ENCODE peak calls at places on chromosomes 3 and 15, in six cellular contexts. P is spleen, L is NT2/D1, U is HFF-Myc, B is endodermal cell, O is pancreas. S is an unnamed sample.

GRCh38 chr3:31802981-31803380 is 178.1 kb downstream of the OSBPL10 start:
- DNase-seq in P (no peak), L (no peak), U (no peak), B (no peak), O (no peak), S (no peak)

GRCh38 chr15:69782809-69783208 is 314.9 kb downstream of the TLE3 start:
- DNase-seq in P (no peak), L (no peak), U (no peak), B (no peak), O (no peak), S (no peak)

GRCh38 chr15:90184786-90185704 is 16.1 kb upstream of the SEMA4B start:
- DNase-seq in P (peak), L (no peak), U (no peak), B (peak), O (peak), S (peak)

GRCh38 chr3:48598323-48599076 is 3.4 kb upstream of the COL7A1 start:
- DNase-seq in P (no peak), L (peak), U (peak), B (no peak), O (no peak), S (no peak)

GRCh38 chr3:157071744-157072525 is 88.0 kb downstream of the CCNL1 start:
- DNase-seq in P (no peak), L (no peak), U (no peak), B (no peak), O (no peak), S (no peak)

GRCh38 chr15:93200448-93201226 is 111.6 kb upstream of the RGMA start:
- DNase-seq in P (no peak), L (no peak), U (no peak), B (peak), O (no peak), S (no peak)

GRCh38 chr15:62618432-62618831 is 424.1 kb upstream of the TPM1 start:
- DNase-seq in P (no peak), L (no peak), U (peak), B (no peak), O (no peak), S (no peak)

GRCh38 chr3:4743371-4743770 is 235.9 kb upstream of the BHLHE40 start:
- DNase-seq in P (no peak), L (no peak), U (no peak), B (no peak), O (no peak), S (no peak)

GRCh38 chr3:139325551-139325950 is 18.3 kb upstream of the MRPS22 start:
- DNase-seq in P (no peak), L (no peak), U (no peak), B (peak), O (peak), S (no peak)

GRCh38 chr15:82313446-82313845 is 35.8 kb downstream of the GOLGA6L10 start:
- DNase-seq in P (peak), L (no peak), U (no peak), B (no peak), O (no peak), S (peak)

GRCh38 chr3:30954431-30954830 is 60.0 kb upstream of the GADL1 start:
- DNase-seq in P (no peak), L (no peak), U (no peak), B (no peak), O (no peak), S (no peak)

GRCh38 chr3:27596334-27596841 is 112.2 kb upstream of the SLC4A7 start:
- DNase-seq in P (no peak), L (no peak), U (no peak), B (no peak), O (no peak), S (no peak)

GRCh38 chr3:148319161-148319915 is 378.4 kb upstream of the AGTR1 start:
- DNase-seq in P (no peak), L (no peak), U (peak), B (no peak), O (no peak), S (no peak)

GRCh38 chr3:14410501-14411165 is 8.2 kb downstream of the SLC6A6 start:
- DNase-seq in P (peak), L (no peak), U (no peak), B (no peak), O (no peak), S (no peak)

GRCh38 chr15:77784361-77785292 is 151.9 kb upstream of the LINGO1 start:
- DNase-seq in P (no peak), L (peak), U (no peak), B (peak), O (no peak), S (no peak)

GRCh38 chr3:7630925-7631324 is 770.0 kb downstream of the GRM7 start:
- DNase-seq in P (no peak), L (no peak), U (no peak), B (no peak), O (no peak), S (peak)

GRCh38 chr3:181888234-181888633 is 176.5 kb downstream of the SOX2 start:
- DNase-seq in P (no peak), L (no peak), U (no peak), B (no peak), O (no peak), S (no peak)

GRCh38 chr15:36591534-36592411 is 12.3 kb downstream of the CDIN1 start:
- DNase-seq in P (no peak), L (no peak), U (no peak), B (no peak), O (no peak), S (no peak)

GRCh38 chr15:75731248-75732100 is 18.8 kb upstream of the CSPG4 start:
- DNase-seq in P (peak), L (no peak), U (no peak), B (peak), O (no peak), S (peak)

GRCh38 chr15:84643838-84644237 is 10.2 kb downstream of the WDR73 start:
- DNase-seq in P (no peak), L (no peak), U (no peak), B (no peak), O (no peak), S (no peak)

GRCh38 chr3:6807967-6808588 is 52.8 kb upstream of the GRM7 start:
- DNase-seq in P (no peak), L (no peak), U (no peak), B (no peak), O (no peak), S (no peak)

GRCh38 chr3:59444293-59444671 is 394.5 kb upstream of the CFAP20DC start:
- DNase-seq in P (no peak), L (no peak), U (no peak), B (no peak), O (no peak), S (no peak)

GRCh38 chr15:73125219-73125618 is 73.0 kb downstream of the NEO1 start:
- DNase-seq in P (no peak), L (no peak), U (no peak), B (no peak), O (no peak), S (no peak)

GRCh38 chr3:56119575-56120349 is 348.5 kb downstream of the ERC2 start:
- DNase-seq in P (no peak), L (no peak), U (no peak), B (no peak), O (no peak), S (no peak)

GRCh38 chr3:138136208-138136607 is 4.0 kb upstream of the A4GNT start:
- DNase-seq in P (no peak), L (no peak), U (no peak), B (no peak), O (no peak), S (no peak)

GRCh38 chr3:182212479-182213076 is 500.9 kb downstream of the SOX2 start:
- DNase-seq in P (no peak), L (peak), U (peak), B (peak), O (peak), S (no peak)

GRCh38 chr15:91857772-91858171 is 4.3 kb downstream of the SLCO3A1 start:
- DNase-seq in P (no peak), L (no peak), U (no peak), B (no peak), O (no peak), S (no peak)

GRCh38 chr3:133535971-133536634 is 37.4 kb upstream of the CDV3 start:
- DNase-seq in P (no peak), L (no peak), U (peak), B (no peak), O (peak), S (peak)

GRCh38 chr15:74027688-74028087 is 33.2 kb downstream of the PML start:
- DNase-seq in P (no peak), L (no peak), U (no peak), B (no peak), O (no peak), S (no peak)

GRCh38 chr3:191441687-191442086 is 19.3 kb upstream of the PYDC2 start:
- DNase-seq in P (no peak), L (no peak), U (no peak), B (no peak), O (no peak), S (no peak)

GRCh38 chr3:112811150-112811884 is 35.3 kb downstream of the CD200R1L start:
- DNase-seq in P (no peak), L (no peak), U (peak), B (no peak), O (no peak), S (no peak)

GRCh38 chr3:183213941-183214612 is 39.0 kb upstream of the B3GNT5 start:
- DNase-seq in P (no peak), L (no peak), U (no peak), B (no peak), O (no peak), S (no peak)

GRCh38 chr3:158768361-158768787 is 33.5 kb upstream of the MFSD1 start:
- DNase-seq in P (no peak), L (no peak), U (no peak), B (peak), O (peak), S (no peak)

GRCh38 chr3:9945358-9945757 is 6.8 kb downstream of the PRRT3 start:
- DNase-seq in P (no peak), L (no peak), U (no peak), B (no peak), O (no peak), S (no peak)

GRCh38 chr3:194688207-194688711 is 2.6 kb downstream of the FAM43A start:
- DNase-seq in P (peak), L (no peak), U (no peak), B (peak), O (no peak), S (no peak)
- H3K4me3 ChIP-seq in P (peak), L (peak), U (peak), B (peak), O (no peak), S (peak)

GRCh38 chr3:70803317-70803716 is 490.9 kb upstream of the MDFIC2 start:
- DNase-seq in P (no peak), L (no peak), U (no peak), B (no peak), O (no peak), S (no peak)

GRCh38 chr3:70808881-70809280 is 496.4 kb upstream of the MDFIC2 start:
- DNase-seq in P (no peak), L (no peak), U (no peak), B (no peak), O (no peak), S (no peak)

GRCh38 chr3:70803891-70804290 is 491.5 kb upstream of the MDFIC2 start:
- DNase-seq in P (no peak), L (no peak), U (no peak), B (no peak), O (no peak), S (no peak)

GRCh38 chr3:70806556-70806955 is 494.1 kb upstream of the MDFIC2 start:
- DNase-seq in P (no peak), L (no peak), U (no peak), B (no peak), O (no peak), S (no peak)

DNA sequence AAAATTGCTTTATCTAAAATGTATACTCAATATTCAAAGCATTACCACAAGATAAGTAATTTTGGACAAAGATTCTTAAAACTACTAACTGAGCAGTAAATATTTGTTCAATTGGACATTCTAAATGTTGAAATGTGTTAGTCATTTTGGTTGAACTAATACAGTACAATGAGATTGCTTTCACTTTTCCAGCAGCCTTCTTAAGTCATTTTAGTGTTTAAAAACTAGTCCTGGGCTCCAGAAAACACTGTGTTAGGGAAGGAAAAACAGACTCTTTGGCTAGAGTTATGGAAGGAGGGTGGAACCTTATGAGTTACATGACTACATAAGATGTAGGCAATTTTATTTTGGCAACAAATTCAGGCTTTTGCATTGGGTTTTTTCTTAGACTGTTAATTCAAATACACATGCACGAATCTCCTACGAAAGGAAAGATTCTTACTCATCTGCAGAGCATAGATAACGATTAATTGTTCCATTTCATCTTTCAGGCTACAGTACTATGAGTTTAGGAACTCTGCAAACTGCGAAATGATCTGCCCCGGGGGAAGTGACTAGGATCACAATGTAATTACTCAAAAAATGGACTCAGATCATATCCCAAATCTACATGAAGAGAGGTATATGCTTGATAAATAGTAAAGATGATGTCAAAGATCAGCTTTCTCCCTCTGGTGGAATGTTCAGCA is 492.8 kb upstream of the MDFIC2 start:
- DNase-seq in P (no peak), L (no peak), U (no peak), B (no peak), O (no peak), S (no peak)
- H3K4me3 ChIP-seq in P (no peak), L (no peak), U (no peak), B (no peak), O (no peak), S (no peak)

GRCh38 chr3:145864336-145864735 is 296.6 kb downstream of the PLOD2 start:
- DNase-seq in P (no peak), L (no peak), U (no peak), B (no peak), O (no peak), S (no peak)

GRCh38 chr3:145865329-145865904 is 295.6 kb downstream of the PLOD2 start:
- DNase-seq in P (no peak), L (no peak), U (no peak), B (no peak), O (no peak), S (no peak)

GRCh38 chr3:145869958-145870357 is 291.0 kb downstream of the PLOD2 start:
- DNase-seq in P (no peak), L (no peak), U (no peak), B (no peak), O (no peak), S (no peak)
- H3K4me3 ChIP-seq in P (no peak), L (no peak), U (no peak), B (no peak), O (no peak), S (no peak)

DNA sequence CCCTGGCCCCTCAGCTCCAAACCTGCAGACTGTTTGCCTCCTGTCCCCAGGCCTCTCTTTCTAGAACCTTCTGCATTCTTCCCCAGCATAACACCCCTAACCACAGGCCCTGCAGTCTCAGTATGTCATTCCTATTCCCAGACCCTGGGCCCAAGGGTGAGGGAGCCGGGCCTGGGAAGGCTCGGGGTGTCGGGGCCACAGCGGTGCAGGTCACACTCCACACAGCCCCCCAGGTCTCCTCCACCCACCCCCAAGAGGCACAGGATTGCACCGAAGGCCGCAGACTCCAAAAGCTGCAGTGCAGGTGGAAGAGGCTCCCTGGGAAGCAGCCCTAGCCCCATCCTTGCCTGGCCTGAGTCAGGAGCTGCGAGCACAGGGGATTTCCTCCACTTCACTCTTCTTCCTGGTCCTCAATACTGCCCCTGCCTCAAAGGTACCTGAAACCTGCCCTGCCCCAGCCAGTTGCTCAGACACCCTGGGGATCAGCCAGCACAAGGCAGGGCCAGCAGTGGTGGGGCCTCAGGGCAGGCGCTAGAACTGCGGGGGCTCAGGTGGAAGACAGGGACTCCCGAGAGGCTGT is 31.1 kb downstream of the TNK2 start:
- DNase-seq in P (no peak), L (no peak), U (no peak), B (no peak), O (no peak), S (no peak)
- H3K4me3 ChIP-seq in P (no peak), L (no peak), U (no peak), B (no peak), O (no peak), S (no peak)

DNA sequence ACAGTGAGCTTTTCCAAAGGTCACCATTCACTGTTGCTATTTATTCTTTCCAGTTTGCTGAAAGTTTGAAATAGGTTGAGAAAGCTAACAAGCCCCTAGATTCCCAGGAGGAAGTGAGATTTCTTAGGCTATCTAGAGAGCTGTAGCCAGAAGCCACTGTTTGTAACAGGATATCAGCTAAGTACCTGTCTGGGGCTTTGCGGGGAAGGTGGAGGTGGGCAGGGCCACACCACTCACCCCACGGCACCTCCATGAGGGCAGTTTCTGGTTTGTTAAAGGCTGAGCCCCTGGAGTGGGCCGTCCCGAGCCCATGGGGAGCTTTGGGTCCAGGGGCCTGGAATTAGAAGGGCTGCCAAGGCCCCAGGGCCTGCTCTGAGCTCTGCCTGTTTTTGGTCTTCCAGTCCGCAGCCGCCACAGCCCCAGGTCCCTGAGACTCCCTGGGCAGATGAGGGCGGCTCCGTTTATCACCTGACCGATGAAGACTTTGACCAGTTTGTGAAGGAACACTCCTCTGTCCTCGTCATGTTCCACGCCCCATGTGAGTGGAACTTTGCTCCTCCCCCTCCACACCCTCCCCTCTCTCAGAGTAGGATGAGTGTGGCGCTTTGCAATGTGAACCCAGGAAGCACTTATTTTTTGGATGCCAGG is 63.4 kb downstream of the PDIA5 start:
- DNase-seq in P (peak), L (no peak), U (no peak), B (peak), O (no peak), S (peak)
- H3K4me3 ChIP-seq in P (no peak), L (no peak), U (no peak), B (no peak), O (no peak), S (no peak)

DNA sequence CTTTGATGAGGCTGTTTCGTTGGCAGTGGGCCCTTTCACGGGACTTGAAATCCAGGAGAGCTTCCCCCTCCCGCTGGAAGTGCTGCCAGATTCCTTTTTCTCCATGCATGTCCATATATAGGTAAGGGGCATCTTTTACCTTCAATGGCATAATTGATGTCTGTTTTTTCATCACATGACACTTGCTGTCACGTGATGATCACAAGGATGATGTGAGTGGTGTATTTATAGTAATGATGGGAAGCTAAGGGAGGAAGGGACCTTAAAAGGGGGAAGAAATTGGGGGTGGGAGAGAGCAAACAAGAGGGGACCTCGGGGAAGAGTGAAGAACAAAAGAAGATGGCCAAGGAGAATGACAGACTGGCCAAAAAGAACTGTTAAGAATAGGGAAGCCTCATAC is 11.3 kb upstream of the SUSD5 start:
- DNase-seq in P (no peak), L (no peak), U (no peak), B (no peak), O (no peak), S (no peak)
- H3K4me3 ChIP-seq in P (no peak), L (no peak), U (no peak), B (no peak), O (no peak), S (no peak)

DNA sequence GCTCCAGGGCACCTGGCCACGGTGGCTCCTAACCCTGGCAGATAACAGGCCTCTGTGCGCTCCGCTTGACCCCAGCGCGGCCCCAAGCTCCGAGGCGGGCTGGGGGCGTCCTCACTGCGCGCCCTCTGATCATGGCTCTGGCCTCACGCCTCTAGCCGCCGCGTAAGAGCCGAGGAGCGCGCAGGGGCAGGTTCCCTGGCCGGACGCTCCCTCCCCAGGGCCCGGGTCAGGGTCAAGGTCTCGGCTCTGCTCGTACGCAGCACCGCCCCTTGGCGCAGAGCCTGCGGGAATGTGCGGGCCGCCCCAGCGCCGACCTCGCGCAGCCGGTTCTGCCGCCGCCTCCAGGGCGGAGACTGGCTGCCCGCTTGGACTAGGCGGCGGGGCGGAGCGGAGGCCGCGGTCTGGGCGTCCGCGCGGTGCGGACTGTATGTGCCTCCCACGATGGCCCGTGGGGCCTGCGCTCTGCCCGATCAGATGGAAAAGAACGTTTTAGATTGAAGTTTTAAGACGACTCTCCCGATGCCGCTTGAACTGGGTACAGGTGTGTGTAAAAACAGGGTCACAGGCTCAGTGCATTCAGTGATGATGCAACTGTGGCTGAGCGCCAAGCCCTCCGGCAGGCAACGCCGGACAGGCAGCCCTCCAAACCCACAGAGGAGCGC is 40.8 kb downstream of the CHST14 start:
- DNase-seq in P (peak), L (peak), U (no peak), B (peak), O (peak), S (peak)
- H3K4me3 ChIP-seq in P (peak), L (peak), U (peak), B (peak), O (peak), S (peak)

S was measured in right lobe of liver.